ENCODE peak calls at places on chromosomes 3 and 15, in ten cellular contexts. A is CD8-positive, alpha-beta T cell; B is fibroblast of pulmonary artery; Q is astrocyte of the spinal cord; K is keratinocyte; Y is mucosa of descending colon; U is IMR-90; L is neural progenitor cell; X is AG10803; I is pancreas. W is an unnamed sample.

GRCh38 chr3:14333215-14333614 is 69.2 kb upstream of the SLC6A6 start:
- DNase-seq in A (no peak), B (no peak), Q (no peak), K (no peak), Y (no peak), U (no peak), L (no peak), X (no peak), I (no peak), W (no peak)

GRCh38 chr3:53190659-53191058 is 29.6 kb downstream of the PRKCD start:
- DNase-seq in A (no peak), B (no peak), Q (no peak), K (no peak), Y (no peak), U (no peak), L (no peak), X (no peak), I (no peak), W (no peak)

GRCh38 chr15:95558131-95558530 is 772.4 kb upstream of the NR2F2 start:
- DNase-seq in A (no peak), B (peak; percentile 38), Q (peak; percentile 47), K (peak; percentile 7), Y (no peak), U (peak; percentile 39), L (no peak), X (no peak), I (no peak), W (no peak)

GRCh38 chr3:40243056-40243455 is 66.5 kb upstream of the EIF1B start:
- DNase-seq in A (no peak), B (no peak), Q (no peak), K (no peak), Y (no peak), U (no peak), L (no peak), X (no peak), I (no peak), W (no peak)

GRCh38 chr3:102032491-102033383 is 183.4 kb downstream of the NFKBIZ start:
- DNase-seq in A (no peak), B (no peak), Q (no peak), K (no peak), Y (no peak), U (no peak), L (no peak), X (no peak), I (no peak), W (no peak)

GRCh38 chr3:155416500-155417118 is 123.1 kb upstream of the STRIT1 start:
- DNase-seq in A (no peak), B (peak; percentile 33), Q (no peak), K (peak; percentile 89), Y (no peak), U (peak; percentile 46), L (no peak), X (peak; percentile 68), I (no peak), W (peak; percentile 68)

GRCh38 chr15:39474657-39475056 is 106.2 kb upstream of the THBS1 start:
- DNase-seq in A (no peak), B (no peak), Q (no peak), K (no peak), Y (no peak), U (no peak), L (no peak), X (no peak), I (no peak), W (no peak)

GRCh38 chr3:42013652-42014442 is 51.9 kb upstream of the ULK4 start:
- DNase-seq in A (peak; percentile 62), B (no peak), Q (no peak), K (no peak), Y (peak; percentile 49), U (no peak), L (peak; percentile 66), X (no peak), I (peak; percentile 38), W (no peak)

GRCh38 chr3:38555149-38555840 is 59.2 kb downstream of the EXOG start:
- DNase-seq in A (no peak), B (no peak), Q (no peak), K (no peak), Y (no peak), U (no peak), L (no peak), X (no peak), I (no peak), W (no peak)

DNA sequence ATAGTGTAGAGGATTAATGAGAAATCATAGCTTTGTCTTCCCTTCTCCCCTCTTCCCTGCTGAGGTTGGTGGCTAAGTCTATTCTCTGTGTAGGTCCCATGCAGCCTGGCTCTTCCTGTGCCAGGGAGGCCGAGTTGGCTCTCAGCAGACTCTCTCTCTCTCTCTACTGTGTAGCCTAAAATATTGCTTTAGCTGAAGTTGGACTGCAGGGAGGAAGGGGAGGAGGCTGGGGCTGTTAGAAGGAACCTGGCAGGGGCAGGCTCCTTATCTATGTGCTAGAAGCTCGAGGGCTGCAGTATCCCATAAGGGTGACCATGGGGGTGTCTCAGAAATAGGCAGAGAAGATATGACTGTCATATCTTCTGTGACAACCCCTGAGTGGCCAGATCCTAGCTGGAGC is 160.8 kb downstream of the EPHB1 start:
- DNase-seq in A (no peak), B (no peak), Q (no peak), K (no peak), Y (no peak), U (no peak), L (no peak), X (no peak), I (no peak), W (no peak)
- TF ChIP-seq CTCF in A (no peak), B (no peak), Q (no peak), K (no peak), Y (no peak), U (no peak), L (no peak), X (no peak), I (no peak), W (no peak)

GRCh38 chr15:29651476-29652072 is 170.7 kb downstream of the TJP1 start:
- DNase-seq in A (no peak), B (no peak), Q (no peak), K (no peak), Y (no peak), U (no peak), L (peak; percentile 25), X (no peak), I (no peak), W (no peak)

GRCh38 chr15:29652595-29652994 is 169.7 kb downstream of the TJP1 start:
- DNase-seq in A (no peak), B (no peak), Q (no peak), K (no peak), Y (no peak), U (no peak), L (no peak), X (no peak), I (no peak), W (no peak)

DNA sequence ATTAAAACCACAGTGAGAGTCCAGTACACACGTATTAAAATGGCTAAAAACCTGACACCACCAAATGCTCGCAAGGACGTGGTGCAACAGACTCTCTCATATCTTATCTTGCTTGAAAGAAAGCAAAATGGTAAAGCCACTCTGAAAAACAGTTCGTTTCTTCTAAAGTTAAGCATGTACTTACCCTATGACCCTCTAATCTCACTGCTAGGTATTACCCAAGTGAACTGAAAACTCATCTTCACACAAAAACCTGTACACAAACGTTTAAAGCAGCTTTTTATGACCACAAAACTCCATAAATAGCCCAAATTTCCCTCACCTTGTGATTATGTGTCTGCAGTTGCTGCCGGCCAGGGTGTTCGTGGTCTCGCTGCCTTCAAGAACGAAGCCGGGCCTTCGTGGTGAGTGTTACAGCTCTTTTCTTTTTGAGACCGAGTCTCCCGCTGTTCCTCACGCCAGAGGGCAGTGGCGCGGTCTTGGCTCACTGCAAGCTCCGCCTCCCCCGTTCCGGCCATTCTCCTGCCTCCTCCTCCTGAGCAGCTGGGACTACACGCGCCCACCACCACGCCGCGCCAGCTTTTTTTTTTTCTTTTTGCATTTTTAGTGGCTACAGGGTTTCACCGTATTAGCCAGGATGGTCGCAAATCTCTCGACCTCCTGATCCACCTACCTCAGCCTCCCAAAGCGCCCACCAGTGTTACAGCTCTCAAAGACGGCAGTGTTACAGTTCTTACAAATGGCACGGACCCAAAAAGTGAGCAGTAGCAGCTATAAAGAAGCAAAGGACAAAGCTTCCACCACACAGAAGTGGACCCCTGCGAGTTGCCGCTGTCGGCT is 165.4 kb downstream of the TJP1 start:
- DNase-seq in A (no peak), B (peak; percentile 36), Q (no peak), K (no peak), Y (no peak), U (no peak), L (peak; percentile 86), X (no peak), I (no peak), W (no peak)
- H3K4me3 ChIP-seq in A (no peak overlapping the region), B (no peak overlapping the region), Q (no peak overlapping the region), K (no peak overlapping the region), Y (no peak overlapping the region), U (no peak overlapping the region), L (no peak overlapping the region), X (no peak overlapping the region), I (no peak overlapping the region), W (no peak overlapping the region)

DNA sequence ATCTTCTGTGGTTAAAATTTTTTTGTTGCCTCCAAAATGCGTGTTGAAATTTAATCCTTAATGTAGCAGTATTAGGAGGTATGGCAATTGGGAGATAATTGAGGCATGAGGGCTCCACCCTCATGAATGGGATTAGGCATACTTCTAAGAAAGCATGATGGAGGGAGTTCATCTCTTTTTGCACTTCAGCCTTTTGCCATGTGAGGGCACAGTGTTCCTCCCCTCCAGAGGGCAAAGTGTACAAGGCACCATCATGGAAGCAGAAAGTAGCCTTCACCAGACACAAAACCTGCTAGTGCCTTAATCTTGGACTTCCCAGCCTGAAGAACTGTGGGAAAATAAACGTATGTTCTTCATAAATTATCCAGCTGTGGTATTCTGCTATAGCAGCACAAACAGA is 429.5 kb downstream of the ZIC1 start:
- DNase-seq in A (no peak), B (peak; percentile 32), Q (no peak), K (no peak), Y (peak; percentile 35), U (peak; percentile 24), L (no peak), X (peak; percentile 13), I (no peak), W (peak; percentile 6)
- TF ChIP-seq CTCF in A (no peak), B (peak; percentile 46), Q (peak; percentile 18), K (peak; percentile 8), Y (no peak), U (peak; percentile 37), L (peak; percentile 5), X (peak; percentile 37), I (no peak), W (no peak)

GRCh38 chr15:80061581-80061980 is 2.1 kb downstream of the ZFAND6 start:
- DNase-seq in A (no peak), B (peak; percentile 31), Q (no peak), K (no peak), Y (no peak), U (peak; percentile 43), L (no peak), X (peak; percentile 50), I (no peak), W (peak; percentile 33)
- H3K4me3 ChIP-seq in A (peak overlapping the region; percentile 8), B (peak overlapping the region; percentile 68), Q (no peak overlapping the region), K (peak overlapping the region; percentile 72), Y (no peak overlapping the region), U (no peak overlapping the region), L (peak overlapping the region; percentile 96), X (peak overlapping the region; percentile 74), I (no peak overlapping the region), W (no peak overlapping the region)

W was measured in fibroblast of the aortic adventitia.